ENCODE peak calls at places on chromosomes 16 and 17, in four cellular contexts. A is left lung; W is activated CD8-positive, alpha-beta T cell treated with anti-CD3 and anti-CD28 coated beads for 36 hours; G is stimulated activated CD4-positive, alpha-beta T cell treated with anti-CD3 and anti-CD28 coated beads, Interleukin-1b, Interleukin-23, amount 100 ng/mL, for 24 hours. I is an unnamed sample.

GRCh38 chr17:7220593-7221280 is 999 bp downstream of the ACADVL start:
- DNase-seq in A (peak), W (peak), G (peak), I (peak)

GRCh38 chr17:48663134-48663924 is 37.2 kb upstream of the HOXB9 start:
- DNase-seq in A (no peak), W (no peak), G (no peak), I (no peak)

GRCh38 chr17:78884876-78885667 is 17.9 kb downstream of the CEP295NL start:
- DNase-seq in A (no peak), W (no peak), G (no peak), I (no peak)

GRCh38 chr17:82200743-82201497 is 11.7 kb downstream of the CCDC57 start:
- DNase-seq in A (no peak), W (peak), G (peak), I (no peak)

GRCh38 chr17:33523577-33523981 is 230.5 kb upstream of the ASIC2 start:
- DNase-seq in A (no peak), W (no peak), G (no peak), I (no peak)

GRCh38 chr17:8632087-8632486 is 1.6 kb upstream of the MYH10 start:
- DNase-seq in A (no peak), W (no peak), G (no peak), I (no peak)

GRCh38 chr17:65459667-65460415 is 101.6 kb downstream of the AXIN2 start:
- DNase-seq in A (no peak), W (no peak), G (no peak), I (no peak)

GRCh38 chr17:73753751-73754496 is 109.7 kb upstream of the SDK2 start:
- DNase-seq in A (no peak), W (no peak), G (no peak), I (no peak)

GRCh38 chr17:36768355-36768754 is 167.0 kb downstream of the MRM1 start:
- DNase-seq in A (no peak), W (peak), G (no peak), I (no peak)

GRCh38 chr17:49552070-49552751 is 23.5 kb upstream of the NXPH3 start:
- DNase-seq in A (no peak), W (no peak), G (no peak), I (no peak)

GRCh38 chr16:73057369-73058210 is 9.7 kb upstream of the ZFHX3 start:
- DNase-seq in A (peak), W (no peak), G (no peak), I (no peak)

GRCh38 chr16:75012380-75013081 is 13.7 kb downstream of the ZNRF1 start:
- DNase-seq in A (no peak), W (peak), G (no peak), I (no peak)